ENCODE peak calls at places on chromosome 1, in four cellular contexts. V is A172, X is Calu3, P is ACHN. S is an unnamed sample.

GRCh38 chr1:216983823-216984222 is 260.6 kb upstream of the ESRRG start:
- DNase-seq in X (no peak), P (no peak), V (no peak), S (no peak)

GRCh38 chr1:93692001-93692400 is 10.4 kb upstream of the BCAR3 start:
- DNase-seq in P (peak), X (no peak), V (no peak), S (no peak)

GRCh38 chr1:85275701-85276289 is 637 bp downstream of the BCL10 start:
- DNase-seq in P (peak), X (no peak), V (no peak), S (no peak)

GRCh38 chr1:111197598-111198289 is 2.7 kb downstream of the DENND2D start:
- DNase-seq in V (no peak), X (peak), P (peak), S (no peak)

GRCh38 chr1:12284486-12284885 is 54.7 kb downstream of the VPS13D start:
- DNase-seq in V (no peak), P (no peak), X (no peak), S (no peak)

GRCh38 chr1:214228976-214229375 is 52.0 kb upstream of the SMYD2 start:
- DNase-seq in V (no peak), X (no peak), P (no peak), S (no peak)

GRCh38 chr1:36910281-36910725 is 124.0 kb downstream of the GRIK3 start:
- DNase-seq in X (no peak), P (no peak), V (no peak), S (no peak)

GRCh38 chr1:56626546-56626945 is 18.6 kb upstream of the PRKAA2 start:
- DNase-seq in X (no peak), P (no peak), V (no peak), S (no peak)

GRCh38 chr1:89928506-89928905 is 66.4 kb upstream of the ZNF326 start:
- DNase-seq in V (no peak), P (no peak), X (no peak), S (no peak)

GRCh38 chr1:15684042-15684461 is at the start of gene PLEKHM2:
- DNase-seq in V (no peak), P (peak), X (peak), S (peak)

GRCh38 chr1:41461790-41462679 is 22.4 kb downstream of the EDN2 start:
- DNase-seq in X (no peak), P (no peak), V (no peak), S (no peak)